ENCODE peak calls at places on chromosomes 5 and 9, in seven cellular contexts. One of them, this sample, is unnamed.

GRCh38 chr9:8647824-8648223 is 848.2 kb upstream of the DMAC1 start:
- DNase-seq in IMR-90: no peak
- DNase-seq in HFFc6: no peak
- DNase-seq in fibroblast of lung: no peak
- DNase-seq in astrocyte of the spinal cord: no peak
- DNase-seq in epithelial cell of esophagus: no peak
- DNase-seq in endodermal cell: no peak
- DNase-seq in this sample: no peak

GRCh38 chr9:137679695-137680305 is 61.0 kb downstream of the EHMT1 start:
- DNase-seq in IMR-90: no peak
- DNase-seq in HFFc6: no peak
- DNase-seq in fibroblast of lung: no peak
- DNase-seq in astrocyte of the spinal cord: no peak
- DNase-seq in epithelial cell of esophagus: no peak
- DNase-seq in endodermal cell: no peak
- DNase-seq in this sample: no peak

GRCh38 chr9:87324613-87325194 is 173.0 kb upstream of the DAPK1 start:
- DNase-seq in IMR-90: peak
- DNase-seq in HFFc6: peak
- DNase-seq in fibroblast of lung: peak
- DNase-seq in astrocyte of the spinal cord: peak
- DNase-seq in epithelial cell of esophagus: peak
- DNase-seq in endodermal cell: no peak
- DNase-seq in this sample: peak

GRCh38 chr5:149633671-149634350 is 52.5 kb downstream of the ARHGEF37 start:
- DNase-seq in IMR-90: peak
- DNase-seq in HFFc6: no peak
- DNase-seq in fibroblast of lung: peak
- DNase-seq in astrocyte of the spinal cord: no peak
- DNase-seq in epithelial cell of esophagus: peak
- DNase-seq in endodermal cell: no peak
- DNase-seq in this sample: no peak

GRCh38 chr5:166117062-166117743 is 2174.2 kb upstream of the WWC1 start:
- DNase-seq in IMR-90: no peak
- DNase-seq in HFFc6: no peak
- DNase-seq in fibroblast of lung: no peak
- DNase-seq in astrocyte of the spinal cord: no peak
- DNase-seq in epithelial cell of esophagus: peak
- DNase-seq in endodermal cell: no peak
- DNase-seq in this sample: no peak

GRCh38 chr9:110047955-110048472 is 159.9 kb downstream of the C9orf152 start:
- DNase-seq in IMR-90: no peak
- DNase-seq in HFFc6: no peak
- DNase-seq in fibroblast of lung: peak
- DNase-seq in astrocyte of the spinal cord: no peak
- DNase-seq in epithelial cell of esophagus: no peak
- DNase-seq in endodermal cell: peak
- DNase-seq in this sample: no peak

GRCh38 chr5:141478321-141478945 is 2.7 kb downstream of the PCDHGC3 start:
- DNase-seq in IMR-90: peak
- DNase-seq in HFFc6: peak
- DNase-seq in fibroblast of lung: peak
- DNase-seq in astrocyte of the spinal cord: peak
- DNase-seq in epithelial cell of esophagus: peak
- DNase-seq in endodermal cell: peak
- DNase-seq in this sample: peak

GRCh38 chr5:32230356-32231099 is 56.4 kb upstream of the GOLPH3 start:
- DNase-seq in IMR-90: no peak
- DNase-seq in HFFc6: no peak
- DNase-seq in fibroblast of lung: no peak
- DNase-seq in astrocyte of the spinal cord: no peak
- DNase-seq in epithelial cell of esophagus: no peak
- DNase-seq in endodermal cell: no peak
- DNase-seq in this sample: peak

GRCh38 chr5:130528474-130528873 is 624.2 kb downstream of the CHSY3 start:
- DNase-seq in IMR-90: no peak
- DNase-seq in HFFc6: no peak
- DNase-seq in fibroblast of lung: peak
- DNase-seq in astrocyte of the spinal cord: peak
- DNase-seq in epithelial cell of esophagus: peak
- DNase-seq in endodermal cell: no peak
- DNase-seq in this sample: no peak

GRCh38 chr9:135468866-135469521 is 10.6 kb upstream of the PPP1R26 start:
- DNase-seq in IMR-90: peak
- DNase-seq in HFFc6: peak
- DNase-seq in fibroblast of lung: peak
- DNase-seq in astrocyte of the spinal cord: no peak
- DNase-seq in epithelial cell of esophagus: peak
- DNase-seq in endodermal cell: no peak
- DNase-seq in this sample: no peak

GRCh38 chr5:107670028-107670926 is 460 bp downstream of the EFNA5 start:
- DNase-seq in IMR-90: peak
- DNase-seq in HFFc6: no peak
- DNase-seq in fibroblast of lung: peak
- DNase-seq in astrocyte of the spinal cord: peak
- DNase-seq in epithelial cell of esophagus: peak
- DNase-seq in endodermal cell: peak
- DNase-seq in this sample: peak

GRCh38 chr5:140358738-140359310 is 1.2 kb upstream of the SLC4A9 start:
- DNase-seq in IMR-90: peak
- DNase-seq in HFFc6: peak
- DNase-seq in fibroblast of lung: peak
- DNase-seq in astrocyte of the spinal cord: peak
- DNase-seq in epithelial cell of esophagus: peak
- DNase-seq in endodermal cell: peak
- DNase-seq in this sample: no peak
- TF ChIP-seq CTCF in IMR-90: peak
- TF ChIP-seq CTCF in HFFc6: peak
- TF ChIP-seq CTCF in fibroblast of lung: peak
- TF ChIP-seq CTCF in astrocyte of the spinal cord: peak
- TF ChIP-seq CTCF in epithelial cell of esophagus: peak
- TF ChIP-seq CTCF in endodermal cell: peak
- TF ChIP-seq CTCF in this sample: peak

GRCh38 chr5:80959138-80959537 is 1.0 kb upstream of the RASGRF2 start:
- DNase-seq in IMR-90: no peak
- DNase-seq in HFFc6: no peak
- DNase-seq in fibroblast of lung: no peak
- DNase-seq in astrocyte of the spinal cord: no peak
- DNase-seq in epithelial cell of esophagus: no peak
- DNase-seq in endodermal cell: peak
- DNase-seq in this sample: no peak

GRCh38 chr5:80961376-80962281 is 1.5 kb downstream of the RASGRF2 start:
- DNase-seq in IMR-90: peak
- DNase-seq in HFFc6: no peak
- DNase-seq in fibroblast of lung: peak
- DNase-seq in astrocyte of the spinal cord: peak
- DNase-seq in epithelial cell of esophagus: no peak
- DNase-seq in endodermal cell: no peak
- DNase-seq in this sample: no peak

GRCh38 chr5:80962630-80963520 is 2.7 kb downstream of the RASGRF2 start:
- DNase-seq in IMR-90: no peak
- DNase-seq in HFFc6: no peak
- DNase-seq in fibroblast of lung: no peak
- DNase-seq in astrocyte of the spinal cord: no peak
- DNase-seq in epithelial cell of esophagus: no peak
- DNase-seq in endodermal cell: no peak
- DNase-seq in this sample: no peak

GRCh38 chr5:80959768-80960442 is at the start of gene RASGRF2:
- DNase-seq in IMR-90: peak
- DNase-seq in HFFc6: no peak
- DNase-seq in fibroblast of lung: peak
- DNase-seq in astrocyte of the spinal cord: peak
- DNase-seq in epithelial cell of esophagus: peak
- DNase-seq in endodermal cell: peak
- DNase-seq in this sample: no peak

GRCh38 chr5:80960531-80961375 is 590 bp downstream of the RASGRF2 start:
- DNase-seq in IMR-90: peak
- DNase-seq in HFFc6: no peak
- DNase-seq in fibroblast of lung: peak
- DNase-seq in astrocyte of the spinal cord: peak
- DNase-seq in epithelial cell of esophagus: peak
- DNase-seq in endodermal cell: peak
- DNase-seq in this sample: no peak
- TF ChIP-seq CTCF in IMR-90: peak
- TF ChIP-seq CTCF in HFFc6: peak
- TF ChIP-seq CTCF in fibroblast of lung: no peak
- TF ChIP-seq CTCF in astrocyte of the spinal cord: peak
- TF ChIP-seq CTCF in epithelial cell of esophagus: no peak
- TF ChIP-seq CTCF in endodermal cell: no peak
- TF ChIP-seq CTCF in this sample: no peak

GRCh38 chr9:17587113-17587512 is 8.2 kb downstream of the SH3GL2 start:
- DNase-seq in IMR-90: no peak
- DNase-seq in HFFc6: no peak
- DNase-seq in fibroblast of lung: no peak
- DNase-seq in astrocyte of the spinal cord: no peak
- DNase-seq in epithelial cell of esophagus: no peak
- DNase-seq in endodermal cell: no peak
- DNase-seq in this sample: no peak
- TF ChIP-seq CTCF in IMR-90: no peak
- TF ChIP-seq CTCF in HFFc6: peak
- TF ChIP-seq CTCF in fibroblast of lung: no peak
- TF ChIP-seq CTCF in astrocyte of the spinal cord: no peak
- TF ChIP-seq CTCF in epithelial cell of esophagus: no peak
- TF ChIP-seq CTCF in endodermal cell: peak
- TF ChIP-seq CTCF in this sample: no peak

DNA sequence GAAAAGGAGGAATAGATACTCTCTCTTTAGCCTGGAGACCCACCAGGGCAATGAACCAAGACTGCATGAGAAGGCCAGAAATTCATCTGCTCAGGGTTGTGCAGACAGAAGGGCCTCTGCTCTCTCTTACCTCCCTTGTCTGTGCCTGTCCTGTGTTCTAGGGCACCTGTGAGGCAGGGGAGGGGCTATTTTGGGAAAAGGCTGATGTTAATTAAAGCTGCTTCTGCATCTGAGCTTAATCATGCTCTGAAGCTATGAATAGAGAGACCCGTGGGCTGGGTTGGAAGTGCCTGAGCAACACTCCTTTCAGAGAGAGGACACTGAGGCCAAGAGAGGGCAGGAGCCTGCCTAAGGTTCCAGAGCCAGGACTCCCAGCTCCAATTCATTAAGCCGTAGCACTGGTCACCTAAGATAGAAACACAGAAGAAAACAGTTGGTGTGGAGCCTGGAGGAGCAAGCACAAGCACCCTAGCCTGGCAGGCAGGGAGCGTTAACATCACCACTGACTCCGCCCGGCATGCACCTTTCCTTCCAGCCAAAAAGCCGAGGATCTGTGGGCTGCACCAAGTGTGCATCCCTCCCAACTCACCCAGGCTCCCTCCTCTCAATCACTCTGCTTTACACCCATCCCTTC is 31.4 kb upstream of the STING1 start:
- DNase-seq in IMR-90: no peak
- DNase-seq in HFFc6: no peak
- DNase-seq in fibroblast of lung: no peak
- DNase-seq in astrocyte of the spinal cord: no peak
- DNase-seq in epithelial cell of esophagus: no peak
- DNase-seq in endodermal cell: no peak
- DNase-seq in this sample: no peak
- TF ChIP-seq CTCF in IMR-90: no peak
- TF ChIP-seq CTCF in HFFc6: peak
- TF ChIP-seq CTCF in fibroblast of lung: no peak
- TF ChIP-seq CTCF in astrocyte of the spinal cord: no peak
- TF ChIP-seq CTCF in epithelial cell of esophagus: no peak
- TF ChIP-seq CTCF in endodermal cell: no peak
- TF ChIP-seq CTCF in this sample: no peak

GRCh38 chr5:21654-22233 is 70.2 kb upstream of the PLEKHG4B start:
- DNase-seq in IMR-90: peak
- DNase-seq in HFFc6: peak
- DNase-seq in fibroblast of lung: peak
- DNase-seq in astrocyte of the spinal cord: peak
- DNase-seq in epithelial cell of esophagus: no peak
- DNase-seq in endodermal cell: no peak
- DNase-seq in this sample: no peak
- TF ChIP-seq CTCF in IMR-90: peak
- TF ChIP-seq CTCF in HFFc6: peak
- TF ChIP-seq CTCF in fibroblast of lung: peak
- TF ChIP-seq CTCF in astrocyte of the spinal cord: peak
- TF ChIP-seq CTCF in epithelial cell of esophagus: peak
- TF ChIP-seq CTCF in endodermal cell: peak
- TF ChIP-seq CTCF in this sample: no peak

This sample was measured in prostate gland.